ENCODE peak calls at places on chromosome 17, in ten cellular contexts. One of them, this sample, is unnamed.

GRCh38 chr17:15501282-15501681 is 33.9 kb upstream of the CDRT4 start:
- DNase-seq in NT2/D1: no peak
- DNase-seq in frontal cortex: no peak
- DNase-seq in transverse colon: no peak
- DNase-seq in BE2C: no peak
- DNase-seq in suprapubic skin: no peak
- DNase-seq in GM19239: no peak
- DNase-seq in activated T-helper 1 cell treated with Interleukin-2 at 50 U/mL for 16 hours: no peak
- DNase-seq in left cardiac atrium: no peak
- DNase-seq in IMR-90: no peak
- DNase-seq in this sample: no peak

GRCh38 chr17:81400154-81400938 is 5.1 kb downstream of the BAHCC1 start:
- DNase-seq in NT2/D1: no peak
- DNase-seq in frontal cortex: peak
- DNase-seq in transverse colon: no peak
- DNase-seq in BE2C: no peak
- DNase-seq in suprapubic skin: no peak
- DNase-seq in GM19239: no peak
- DNase-seq in activated T-helper 1 cell treated with Interleukin-2 at 50 U/mL for 16 hours: no peak
- DNase-seq in left cardiac atrium: no peak
- DNase-seq in IMR-90: peak
- DNase-seq in this sample: peak

GRCh38 chr17:71188811-71189492 is 931.9 kb upstream of the SOX9 start:
- DNase-seq in NT2/D1: no peak
- DNase-seq in frontal cortex: no peak
- DNase-seq in transverse colon: no peak
- DNase-seq in BE2C: no peak
- DNase-seq in suprapubic skin: no peak
- DNase-seq in GM19239: no peak
- DNase-seq in activated T-helper 1 cell treated with Interleukin-2 at 50 U/mL for 16 hours: no peak
- DNase-seq in left cardiac atrium: no peak
- DNase-seq in IMR-90: peak
- DNase-seq in this sample: no peak

GRCh38 chr17:4433515-4434031 is at the start of gene SPNS3:
- DNase-seq in NT2/D1: no peak
- DNase-seq in frontal cortex: no peak
- DNase-seq in transverse colon: no peak
- DNase-seq in BE2C: no peak
- DNase-seq in suprapubic skin: no peak
- DNase-seq in GM19239: no peak
- DNase-seq in activated T-helper 1 cell treated with Interleukin-2 at 50 U/mL for 16 hours: no peak
- DNase-seq in left cardiac atrium: no peak
- DNase-seq in IMR-90: no peak
- DNase-seq in this sample: no peak

GRCh38 chr17:57551321-57552079 is 193.6 kb downstream of the CCDC182 start:
- DNase-seq in NT2/D1: no peak
- DNase-seq in frontal cortex: no peak
- DNase-seq in transverse colon: peak
- DNase-seq in BE2C: no peak
- DNase-seq in suprapubic skin: no peak
- DNase-seq in GM19239: peak
- DNase-seq in activated T-helper 1 cell treated with Interleukin-2 at 50 U/mL for 16 hours: no peak
- DNase-seq in left cardiac atrium: no peak
- DNase-seq in IMR-90: no peak
- DNase-seq in this sample: peak

GRCh38 chr17:49989518-49989880 is 5.5 kb downstream of the DLX3 start:
- DNase-seq in NT2/D1: no peak
- DNase-seq in frontal cortex: no peak
- DNase-seq in transverse colon: no peak
- DNase-seq in BE2C: peak
- DNase-seq in suprapubic skin: no peak
- DNase-seq in GM19239: no peak
- DNase-seq in activated T-helper 1 cell treated with Interleukin-2 at 50 U/mL for 16 hours: no peak
- DNase-seq in left cardiac atrium: no peak
- DNase-seq in IMR-90: no peak
- DNase-seq in this sample: peak

GRCh38 chr17:18043491-18043890 is 4.3 kb downstream of the GID4 start:
- DNase-seq in NT2/D1: no peak
- DNase-seq in frontal cortex: no peak
- DNase-seq in transverse colon: no peak
- DNase-seq in BE2C: no peak
- DNase-seq in suprapubic skin: no peak
- DNase-seq in GM19239: no peak
- DNase-seq in activated T-helper 1 cell treated with Interleukin-2 at 50 U/mL for 16 hours: no peak
- DNase-seq in left cardiac atrium: no peak
- DNase-seq in IMR-90: peak
- DNase-seq in this sample: no peak

GRCh38 chr17:13593021-13593751 is 8.5 kb downstream of the HS3ST3A1 start:
- DNase-seq in NT2/D1: no peak
- DNase-seq in frontal cortex: no peak
- DNase-seq in transverse colon: no peak
- DNase-seq in BE2C: no peak
- DNase-seq in suprapubic skin: no peak
- DNase-seq in GM19239: no peak
- DNase-seq in activated T-helper 1 cell treated with Interleukin-2 at 50 U/mL for 16 hours: no peak
- DNase-seq in left cardiac atrium: no peak
- DNase-seq in IMR-90: no peak
- DNase-seq in this sample: no peak

GRCh38 chr17:36092228-36092627 is 2.3 kb upstream of the CCL3 start:
- DNase-seq in NT2/D1: no peak
- DNase-seq in frontal cortex: no peak
- DNase-seq in transverse colon: no peak
- DNase-seq in BE2C: no peak
- DNase-seq in suprapubic skin: no peak
- DNase-seq in GM19239: no peak
- DNase-seq in activated T-helper 1 cell treated with Interleukin-2 at 50 U/mL for 16 hours: no peak
- DNase-seq in left cardiac atrium: no peak
- DNase-seq in IMR-90: no peak
- DNase-seq in this sample: no peak

GRCh38 chr17:47837401-47838039 is 3.6 kb downstream of the SCRN2 start:
- DNase-seq in NT2/D1: no peak
- DNase-seq in frontal cortex: no peak
- DNase-seq in transverse colon: no peak
- DNase-seq in BE2C: no peak
- DNase-seq in suprapubic skin: no peak
- DNase-seq in GM19239: no peak
- DNase-seq in activated T-helper 1 cell treated with Interleukin-2 at 50 U/mL for 16 hours: no peak
- DNase-seq in left cardiac atrium: no peak
- DNase-seq in IMR-90: peak
- DNase-seq in this sample: no peak

GRCh38 chr17:57986841-57987581 is 1.0 kb downstream of the VEZF1 start:
- DNase-seq in NT2/D1: no peak
- DNase-seq in frontal cortex: peak
- DNase-seq in transverse colon: peak
- DNase-seq in BE2C: no peak
- DNase-seq in suprapubic skin: no peak
- DNase-seq in GM19239: no peak
- DNase-seq in activated T-helper 1 cell treated with Interleukin-2 at 50 U/mL for 16 hours: peak
- DNase-seq in left cardiac atrium: peak
- DNase-seq in IMR-90: peak
- DNase-seq in this sample: peak

GRCh38 chr17:35084987-35085386 is 21.5 kb upstream of the RFFL start:
- DNase-seq in NT2/D1: no peak
- DNase-seq in frontal cortex: no peak
- DNase-seq in transverse colon: peak
- DNase-seq in BE2C: no peak
- DNase-seq in suprapubic skin: no peak
- DNase-seq in GM19239: no peak
- DNase-seq in activated T-helper 1 cell treated with Interleukin-2 at 50 U/mL for 16 hours: no peak
- DNase-seq in left cardiac atrium: no peak
- DNase-seq in IMR-90: peak
- DNase-seq in this sample: no peak

GRCh38 chr17:65537845-65538678 is 23.4 kb downstream of the AXIN2 start:
- DNase-seq in NT2/D1: no peak
- DNase-seq in frontal cortex: no peak
- DNase-seq in transverse colon: no peak
- DNase-seq in BE2C: no peak
- DNase-seq in suprapubic skin: no peak
- DNase-seq in GM19239: no peak
- DNase-seq in activated T-helper 1 cell treated with Interleukin-2 at 50 U/mL for 16 hours: peak
- DNase-seq in left cardiac atrium: no peak
- DNase-seq in IMR-90: no peak
- DNase-seq in this sample: no peak

GRCh38 chr17:38671939-38672720 is 2.6 kb downstream of the EPOP start:
- DNase-seq in NT2/D1: no peak
- DNase-seq in frontal cortex: no peak
- DNase-seq in transverse colon: no peak
- DNase-seq in BE2C: no peak
- DNase-seq in suprapubic skin: no peak
- DNase-seq in GM19239: no peak
- DNase-seq in activated T-helper 1 cell treated with Interleukin-2 at 50 U/mL for 16 hours: no peak
- DNase-seq in left cardiac atrium: no peak
- DNase-seq in IMR-90: no peak
- DNase-seq in this sample: no peak

GRCh38 chr17:69535022-69535570 is 120.6 kb downstream of the MAP2K6 start:
- DNase-seq in NT2/D1: no peak
- DNase-seq in frontal cortex: no peak
- DNase-seq in transverse colon: peak
- DNase-seq in BE2C: no peak
- DNase-seq in suprapubic skin: no peak
- DNase-seq in GM19239: no peak
- DNase-seq in activated T-helper 1 cell treated with Interleukin-2 at 50 U/mL for 16 hours: no peak
- DNase-seq in left cardiac atrium: no peak
- DNase-seq in IMR-90: no peak
- DNase-seq in this sample: no peak

GRCh38 chr17:72726936-72727335 is 365.6 kb downstream of the SLC39A11 start:
- DNase-seq in NT2/D1: no peak
- DNase-seq in frontal cortex: no peak
- DNase-seq in transverse colon: peak
- DNase-seq in BE2C: no peak
- DNase-seq in suprapubic skin: no peak
- DNase-seq in GM19239: peak
- DNase-seq in activated T-helper 1 cell treated with Interleukin-2 at 50 U/mL for 16 hours: no peak
- DNase-seq in left cardiac atrium: no peak
- DNase-seq in IMR-90: peak
- DNase-seq in this sample: no peak

GRCh38 chr17:65055280-65055707 is 1.2 kb downstream of the GNA13 start:
- DNase-seq in NT2/D1: no peak
- DNase-seq in frontal cortex: no peak
- DNase-seq in transverse colon: no peak
- DNase-seq in BE2C: no peak
- DNase-seq in suprapubic skin: no peak
- DNase-seq in GM19239: no peak
- DNase-seq in activated T-helper 1 cell treated with Interleukin-2 at 50 U/mL for 16 hours: no peak
- DNase-seq in left cardiac atrium: no peak
- DNase-seq in IMR-90: no peak
- DNase-seq in this sample: no peak

GRCh38 chr17:74213897-74214386 is 571 bp downstream of the TTYH2 start:
- DNase-seq in NT2/D1: no peak
- DNase-seq in frontal cortex: no peak
- DNase-seq in transverse colon: peak
- DNase-seq in BE2C: peak
- DNase-seq in suprapubic skin: no peak
- DNase-seq in GM19239: no peak
- DNase-seq in activated T-helper 1 cell treated with Interleukin-2 at 50 U/mL for 16 hours: no peak
- DNase-seq in left cardiac atrium: peak
- DNase-seq in IMR-90: no peak
- DNase-seq in this sample: peak

GRCh38 chr17:73616120-73616872 is 27.9 kb downstream of the SDK2 start:
- DNase-seq in NT2/D1: no peak
- DNase-seq in frontal cortex: no peak
- DNase-seq in transverse colon: no peak
- DNase-seq in BE2C: no peak
- DNase-seq in suprapubic skin: no peak
- DNase-seq in GM19239: no peak
- DNase-seq in activated T-helper 1 cell treated with Interleukin-2 at 50 U/mL for 16 hours: no peak
- DNase-seq in left cardiac atrium: no peak
- DNase-seq in IMR-90: no peak
- DNase-seq in this sample: no peak

GRCh38 chr17:74194682-74195081 is 8.8 kb upstream of the RPL38 start:
- DNase-seq in NT2/D1: no peak
- DNase-seq in frontal cortex: no peak
- DNase-seq in transverse colon: no peak
- DNase-seq in BE2C: no peak
- DNase-seq in suprapubic skin: no peak
- DNase-seq in GM19239: no peak
- DNase-seq in activated T-helper 1 cell treated with Interleukin-2 at 50 U/mL for 16 hours: no peak
- DNase-seq in left cardiac atrium: no peak
- DNase-seq in IMR-90: no peak
- DNase-seq in this sample: peak

GRCh38 chr17:16040710-16041251 is 41.2 kb downstream of the TTC19 start:
- DNase-seq in NT2/D1: no peak
- DNase-seq in frontal cortex: no peak
- DNase-seq in transverse colon: peak
- DNase-seq in BE2C: no peak
- DNase-seq in suprapubic skin: no peak
- DNase-seq in GM19239: no peak
- DNase-seq in activated T-helper 1 cell treated with Interleukin-2 at 50 U/mL for 16 hours: no peak
- DNase-seq in left cardiac atrium: no peak
- DNase-seq in IMR-90: peak
- DNase-seq in this sample: no peak

GRCh38 chr17:7217113-7217987 is 2.3 kb downstream of the DLG4 start:
- DNase-seq in NT2/D1: no peak
- DNase-seq in frontal cortex: no peak
- DNase-seq in transverse colon: peak
- DNase-seq in BE2C: peak
- DNase-seq in suprapubic skin: no peak
- DNase-seq in GM19239: no peak
- DNase-seq in activated T-helper 1 cell treated with Interleukin-2 at 50 U/mL for 16 hours: no peak
- DNase-seq in left cardiac atrium: peak
- DNase-seq in IMR-90: peak
- DNase-seq in this sample: peak

GRCh38 chr17:66466933-66467367 is 164.5 kb downstream of the PRKCA start:
- DNase-seq in NT2/D1: no peak
- DNase-seq in frontal cortex: no peak
- DNase-seq in transverse colon: peak
- DNase-seq in BE2C: no peak
- DNase-seq in suprapubic skin: no peak
- DNase-seq in GM19239: no peak
- DNase-seq in activated T-helper 1 cell treated with Interleukin-2 at 50 U/mL for 16 hours: no peak
- DNase-seq in left cardiac atrium: peak
- DNase-seq in IMR-90: peak
- DNase-seq in this sample: no peak

GRCh38 chr17:80441133-80441578 is 26.2 kb downstream of the ENDOV start:
- DNase-seq in NT2/D1: peak
- DNase-seq in frontal cortex: peak
- DNase-seq in transverse colon: no peak
- DNase-seq in BE2C: no peak
- DNase-seq in suprapubic skin: no peak
- DNase-seq in GM19239: peak
- DNase-seq in activated T-helper 1 cell treated with Interleukin-2 at 50 U/mL for 16 hours: peak
- DNase-seq in left cardiac atrium: peak
- DNase-seq in IMR-90: peak
- DNase-seq in this sample: no peak

GRCh38 chr17:80221401-80221800 is 1.2 kb downstream of the SLC26A11 start:
- DNase-seq in NT2/D1: no peak
- DNase-seq in frontal cortex: peak
- DNase-seq in transverse colon: no peak
- DNase-seq in BE2C: no peak
- DNase-seq in suprapubic skin: no peak
- DNase-seq in GM19239: no peak
- DNase-seq in activated T-helper 1 cell treated with Interleukin-2 at 50 U/mL for 16 hours: no peak
- DNase-seq in left cardiac atrium: no peak
- DNase-seq in IMR-90: no peak
- DNase-seq in this sample: no peak

GRCh38 chr17:45861185-45861584 is 16.5 kb downstream of the SPPL2C start:
- DNase-seq in NT2/D1: no peak
- DNase-seq in frontal cortex: no peak
- DNase-seq in transverse colon: no peak
- DNase-seq in BE2C: peak
- DNase-seq in suprapubic skin: no peak
- DNase-seq in GM19239: no peak
- DNase-seq in activated T-helper 1 cell treated with Interleukin-2 at 50 U/mL for 16 hours: no peak
- DNase-seq in left cardiac atrium: no peak
- DNase-seq in IMR-90: no peak
- DNase-seq in this sample: no peak

GRCh38 chr17:8122391-8122922 is 1.4 kb downstream of the HES7 start:
- DNase-seq in NT2/D1: no peak
- DNase-seq in frontal cortex: no peak
- DNase-seq in transverse colon: no peak
- DNase-seq in BE2C: no peak
- DNase-seq in suprapubic skin: no peak
- DNase-seq in GM19239: no peak
- DNase-seq in activated T-helper 1 cell treated with Interleukin-2 at 50 U/mL for 16 hours: no peak
- DNase-seq in left cardiac atrium: no peak
- DNase-seq in IMR-90: peak
- DNase-seq in this sample: no peak

GRCh38 chr17:60383379-60383778 is 8.6 kb downstream of the USP32 start:
- DNase-seq in NT2/D1: no peak
- DNase-seq in frontal cortex: no peak
- DNase-seq in transverse colon: no peak
- DNase-seq in BE2C: no peak
- DNase-seq in suprapubic skin: no peak
- DNase-seq in GM19239: no peak
- DNase-seq in activated T-helper 1 cell treated with Interleukin-2 at 50 U/mL for 16 hours: no peak
- DNase-seq in left cardiac atrium: no peak
- DNase-seq in IMR-90: no peak
- DNase-seq in this sample: no peak